ENCODE peak calls at places on chromosome 22, in four cellular contexts. U, D, E and Q are unnamed samples. For H3K4me1, the result is how much of the 10 kb centered on the place peaks cover.

GRCh38 chr22:46351131-46351735 is 15.7 kb downstream of the TRMU start:
- DNase-seq in D (no peak), E (no peak), U (no peak), Q (no peak)

GRCh38 chr22:30286813-30287625 is 2.3 kb downstream of the CASTOR1 start:
- DNase-seq in U (peak), E (no peak), D (peak), Q (peak)

GRCh38 chr22:30604723-30605122 is 2.3 kb upstream of the TCN2 start:
- DNase-seq in D (no peak), U (no peak), E (no peak), Q (no peak)

GRCh38 chr22:29207562-29208501 is 2.1 kb downstream of the EMID1 start:
- DNase-seq in U (no peak), E (no peak), D (no peak), Q (no peak)

GRCh38 chr22:37507731-37508130 is 11.5 kb downstream of the CARD10 start:
- DNase-seq in D (no peak), U (no peak), E (no peak), Q (no peak)

GRCh38 chr22:30302810-30303138 is 13.5 kb upstream of the CASTOR1 start:
- DNase-seq in E (no peak), D (no peak), U (no peak), Q (no peak)

GRCh38 chr22:21921729-21922128 is 30.9 kb downstream of the PPM1F start:
- DNase-seq in E (no peak), D (peak), U (no peak), Q (no peak)

GRCh38 chr22:46072030-46072881 is 78.1 kb upstream of the PPARA start:
- DNase-seq in E (no peak), U (peak), D (peak), Q (peak)

GRCh38 chr22:50576806-50577696 is 1.2 kb downstream of the CPT1B start:
- DNase-seq in D (no peak), E (no peak), U (no peak), Q (no peak)

GRCh38 chr22:30628491-30628890 is 7.1 kb upstream of the SLC35E4 start:
- DNase-seq in U (no peak), D (no peak), E (no peak), Q (peak)

DNA sequence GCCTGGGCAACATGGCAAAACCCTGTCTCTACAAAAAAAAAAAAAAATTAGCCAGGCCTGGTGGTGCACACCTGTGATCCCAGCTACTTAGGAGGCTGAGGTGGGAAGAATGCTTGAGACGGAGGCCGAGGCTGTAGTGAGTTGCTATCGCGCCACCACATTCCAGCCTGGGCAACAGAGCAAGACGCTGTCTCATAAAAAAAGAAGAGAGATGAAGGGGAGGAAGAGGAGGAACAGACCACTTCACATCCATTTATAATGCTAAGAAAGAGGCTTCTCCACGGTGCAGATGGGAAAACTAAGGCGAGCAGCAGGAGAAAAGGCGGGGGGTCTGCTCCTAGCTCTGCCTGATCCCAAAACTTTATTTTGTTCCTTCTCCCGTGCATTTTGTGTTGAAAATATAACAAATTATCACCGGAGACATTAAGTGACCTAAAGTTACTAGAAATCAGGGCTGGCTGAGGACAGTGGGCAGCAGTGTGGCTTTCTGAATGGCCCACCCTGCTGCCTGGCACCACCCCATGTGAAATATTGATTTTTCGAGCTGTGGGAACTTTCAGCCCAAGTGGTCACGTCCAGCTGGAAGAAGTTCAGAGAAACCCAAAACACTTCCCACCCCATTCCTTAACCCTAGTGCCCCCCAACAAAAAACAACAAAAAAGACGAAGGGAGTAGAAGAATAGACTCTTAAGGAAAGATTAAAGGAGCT is 9.5 kb downstream of the MYH9 start:
- DNase-seq in U (no peak), D (no peak), E (no peak), Q (no peak)
- H3K4me1 ChIP-seq in U (half or more), D (under half), E (half or more), Q (half or more)

GRCh38 chr22:20549232-20549841 is 41.9 kb downstream of the MED15 start:
- DNase-seq in D (no peak), E (no peak), U (peak), Q (no peak)

GRCh38 chr22:20547029-20547428 is 39.6 kb downstream of the MED15 start:
- DNase-seq in D (no peak), E (no peak), U (no peak), Q (no peak)

GRCh38 chr22:20550057-20550817 is 42.8 kb downstream of the MED15 start:
- DNase-seq in E (no peak), D (no peak), U (no peak), Q (no peak)

GRCh38 chr22:20546541-20546950 is 39.1 kb downstream of the MED15 start:
- DNase-seq in D (no peak), E (no peak), U (no peak), Q (no peak)

DNA sequence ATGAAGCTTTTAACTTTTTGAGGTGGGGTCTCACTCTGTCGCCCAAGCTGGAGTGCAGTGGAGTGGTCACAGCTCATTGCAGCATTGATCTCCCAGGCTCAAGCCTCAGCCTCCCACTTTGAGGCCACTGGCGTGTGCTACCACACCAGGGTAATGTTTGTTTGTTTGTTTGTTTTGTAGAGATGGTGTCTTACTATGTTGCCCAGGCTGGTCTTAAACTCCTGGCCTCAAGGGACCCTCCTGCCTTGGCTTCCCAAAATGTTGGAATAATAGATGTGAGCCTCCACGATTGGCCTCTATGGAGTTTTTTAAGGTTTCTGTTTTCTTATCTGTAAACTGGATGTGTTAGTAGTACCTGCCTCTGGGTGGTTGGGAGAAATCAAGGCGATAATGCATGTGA is 41.4 kb downstream of the MED15 start:
- DNase-seq in E (no peak), D (no peak), U (no peak), Q (no peak)
- H3K4me1 ChIP-seq in E (under half), D (under half), U (under half), Q (half or more)

DNA sequence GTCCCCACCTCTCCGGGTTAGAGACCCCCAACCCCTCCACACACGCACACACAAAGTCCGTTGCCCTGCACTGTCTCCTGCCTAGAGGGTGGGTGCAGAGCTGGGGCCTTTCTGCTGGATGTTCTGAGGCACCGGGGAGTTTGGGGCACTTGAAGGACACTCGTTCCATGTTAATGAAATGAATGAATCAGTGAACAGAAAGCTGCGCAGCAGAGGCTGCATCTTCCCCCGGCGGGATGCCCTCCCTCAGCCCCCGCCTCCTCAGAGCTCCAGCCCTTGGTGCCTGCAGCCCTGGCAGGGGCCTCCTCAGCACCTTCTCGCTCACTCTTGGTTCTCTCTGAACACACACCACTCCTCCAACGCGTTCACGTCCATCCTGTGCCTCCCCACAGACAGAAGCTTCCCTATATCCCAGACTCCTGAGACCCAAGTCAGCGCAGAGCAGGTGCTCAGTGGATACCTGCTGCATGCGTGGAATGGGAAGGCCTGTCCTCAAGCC is 611.9 kb downstream of the TBC1D22A start:
- DNase-seq in D (no peak), U (no peak), E (no peak), Q (no peak)
- H3K4me1 ChIP-seq in D (under half), U (under half), E (under half), Q (under half)

DNA sequence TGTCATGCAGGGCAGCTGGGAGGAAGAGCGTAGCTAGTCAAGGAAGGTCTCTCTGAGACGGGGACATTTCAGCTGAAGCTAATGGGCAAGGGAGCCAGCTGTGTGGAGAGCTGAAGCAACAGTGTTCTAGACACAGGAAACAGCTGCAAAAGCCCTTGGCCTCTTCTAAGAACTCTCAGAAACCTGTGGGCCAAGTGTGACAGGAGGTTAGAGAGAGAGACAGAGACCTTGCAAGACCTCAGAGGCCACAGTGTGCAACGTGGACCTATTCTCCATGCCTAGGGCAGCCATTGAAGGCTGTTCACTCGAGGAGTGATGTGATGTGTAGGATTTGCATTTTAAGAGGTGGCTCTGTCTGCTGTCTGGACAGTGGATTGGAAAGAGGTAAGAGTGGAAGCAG is 48.7 kb upstream of the TNRC6B start:
- DNase-seq in D (no peak), U (peak), E (no peak), Q (no peak)
- H3K4me1 ChIP-seq in D (under half), U (under half), E (under half), Q (under half)

DNA sequence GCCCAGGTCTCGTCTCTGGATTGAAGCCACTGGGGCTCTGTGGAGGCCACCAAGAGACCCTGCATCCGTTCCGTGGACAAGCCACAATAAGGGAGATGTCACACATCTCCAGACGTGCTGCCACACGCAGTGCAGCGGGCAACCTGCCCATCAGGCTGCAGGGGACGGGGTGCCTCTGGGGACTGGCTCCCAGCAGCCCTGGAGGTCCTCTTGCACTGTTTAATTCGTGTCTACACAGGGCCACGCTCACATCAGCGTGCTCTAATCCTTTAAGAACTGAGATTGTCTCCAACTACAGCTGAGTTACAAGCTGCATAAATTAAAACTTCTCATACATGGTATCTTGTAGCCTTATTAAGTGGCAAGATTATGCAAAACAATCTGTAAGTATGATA is 1232.2 kb downstream of the BRD1 start:
- DNase-seq in U (no peak), D (no peak), E (no peak), Q (no peak)
- H3K4me1 ChIP-seq in U (under half), D (under half), E (under half), Q (under half)

GRCh38 chr22:40057652-40058051 is 62.9 kb downstream of the FAM83F start:
- DNase-seq in E (no peak), D (no peak), U (no peak), Q (no peak)

GRCh38 chr22:40055143-40055926 is 60.6 kb downstream of the FAM83F start:
- DNase-seq in U (no peak), D (no peak), E (peak), Q (no peak)

GRCh38 chr22:40058265-40058664 is 63.5 kb downstream of the FAM83F start:
- DNase-seq in E (no peak), U (no peak), D (no peak), Q (no peak)

GRCh38 chr22:40054486-40054885 is 59.7 kb downstream of the FAM83F start:
- DNase-seq in D (no peak), U (no peak), E (no peak), Q (no peak)

DNA sequence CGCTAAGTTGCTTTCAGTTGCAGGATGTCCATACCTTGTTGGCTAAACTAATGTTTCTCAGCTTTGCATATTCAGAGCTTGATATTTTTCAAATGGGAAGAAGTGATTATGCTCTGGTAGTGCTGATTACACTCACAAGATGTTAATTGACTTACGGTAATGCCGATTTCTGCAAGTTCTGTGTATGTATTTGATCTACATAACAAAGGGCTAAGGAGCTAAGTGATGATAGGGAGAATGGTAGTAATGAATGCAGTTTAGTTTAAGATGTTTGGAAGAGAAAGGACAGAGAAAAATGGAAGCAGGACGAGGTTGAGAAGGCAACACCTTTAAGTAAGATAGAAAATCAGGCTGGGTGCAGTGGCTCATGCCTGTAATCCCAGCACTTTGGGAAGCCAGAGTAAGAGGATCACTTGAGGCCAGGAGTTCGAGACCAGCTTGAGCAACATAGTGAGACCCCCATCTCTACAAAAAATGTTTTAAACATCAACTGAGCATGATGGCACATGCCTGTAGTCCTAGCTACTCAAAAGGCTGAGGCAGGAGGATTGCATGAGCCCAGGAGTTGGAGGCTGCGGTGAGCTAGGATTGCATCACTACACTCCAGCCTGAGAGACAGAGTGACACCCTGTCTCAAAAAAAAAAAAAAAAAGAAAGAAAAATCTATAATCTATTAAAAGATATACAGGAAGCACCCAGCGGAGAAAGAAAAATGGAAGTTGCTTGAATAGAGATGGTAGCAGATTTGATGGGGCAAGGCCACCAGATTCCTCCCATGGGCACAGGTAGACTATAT is 61.6 kb downstream of the FAM83F start:
- DNase-seq in E (no peak), D (no peak), U (no peak), Q (no peak)
- H3K4me1 ChIP-seq in E (under half), D (under half), U (under half), Q (half or more)

GRCh38 chr22:39361495-39361894 is 11.7 kb downstream of the SYNGR1 start:
- DNase-seq in D (no peak), U (no peak), E (no peak), Q (no peak)

GRCh38 chr22:39360674-39361413 is 11.1 kb downstream of the SYNGR1 start:
- DNase-seq in E (no peak), D (no peak), U (no peak), Q (no peak)

GRCh38 chr22:39363751-39364484 is 14.1 kb downstream of the SYNGR1 start:
- DNase-seq in U (no peak), E (no peak), D (no peak), Q (no peak)

GRCh38 chr22:39362932-39363331 is 13.1 kb downstream of the SYNGR1 start:
- DNase-seq in U (no peak), E (no peak), D (no peak), Q (no peak)

DNA sequence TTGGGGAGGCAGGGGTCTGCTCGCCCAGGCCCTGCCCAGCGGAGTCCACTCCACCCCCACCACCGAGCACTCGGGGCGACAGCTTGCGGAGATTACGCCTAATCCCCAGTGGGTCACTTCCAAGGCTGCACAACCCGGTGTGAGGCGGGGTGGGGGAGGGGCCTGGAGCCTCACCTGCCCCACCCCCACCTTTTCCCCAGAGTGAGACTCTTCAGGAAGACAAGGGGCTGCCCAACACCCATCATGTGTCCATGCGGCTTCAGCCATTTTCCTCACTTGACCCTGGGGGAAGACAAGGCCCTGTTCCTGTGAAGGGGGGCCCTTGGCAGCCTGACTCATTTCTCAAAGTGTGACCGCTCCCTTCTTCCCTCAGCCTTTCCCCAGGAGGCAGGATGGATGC is 12.5 kb downstream of the SYNGR1 start:
- DNase-seq in E (no peak), D (no peak), U (no peak), Q (no peak)
- H3K4me1 ChIP-seq in E (under half), D (under half), U (under half), Q (under half)

GRCh38 chr22:42992092-42992491 is 22.9 kb downstream of the PACSIN2 start:
- DNase-seq in D (no peak), U (no peak), E (no peak), Q (no peak)
- H3K4me1 ChIP-seq in D (under half), U (under half), E (under half), Q (half or more)